ENCODE peak calls at places on chromosome 19, in nine cellular contexts. D is neural progenitor cell, Y is A549, R is Panc1, E is PC-3, T is tibial nerve, A is IMR-90, I is endodermal cell, Q is SJSA1. X is an unnamed sample.

GRCh38 chr19:22601906-22602630 is 32.1 kb upstream of the ZNF492 start:
- DNase-seq in D (no peak), Y (no peak), R (no peak), E (no peak), T (no peak), A (no peak), I (no peak), Q (no peak), X (no peak)

GRCh38 chr19:1862068-1862423 is 1.3 kb downstream of the KLF16 start:
- DNase-seq in D (peak), Y (no peak), R (no peak), E (no peak), T (no peak), A (no peak), I (peak), Q (no peak), X (no peak)

GRCh38 chr19:40503300-40503699 is 36.5 kb downstream of the SPTBN4 start:
- DNase-seq in D (peak), Y (no peak), R (no peak), E (no peak), T (no peak), A (no peak), I (peak), Q (no peak), X (no peak)

GRCh38 chr19:44738161-44738535 is 10.4 kb upstream of the BCL3 start:
- DNase-seq in D (no peak), Y (no peak), R (no peak), E (no peak), T (no peak), A (no peak), I (no peak), Q (no peak), X (no peak)

GRCh38 chr19:41431426-41432386 is 4.5 kb upstream of the B3GNT8 start:
- DNase-seq in D (no peak), Y (no peak), R (no peak), E (no peak), T (no peak), A (peak), I (peak), Q (no peak), X (no peak)

GRCh38 chr19:17448190-17448967 is at the start of gene TMEM221:
- DNase-seq in D (peak), Y (peak), R (no peak), E (peak), T (peak), A (no peak), I (peak), Q (no peak), X (no peak)

GRCh38 chr19:55070755-55071502 is 4.7 kb upstream of the EPS8L1 start:
- DNase-seq in D (no peak), Y (peak), R (peak), E (peak), T (no peak), A (peak), I (no peak), Q (no peak), X (no peak)

GRCh38 chr19:4660181-4660791 is 9.9 kb downstream of the MYDGF start:
- DNase-seq in D (peak), Y (peak), R (no peak), E (peak), T (no peak), A (no peak), I (peak), Q (no peak), X (no peak)

GRCh38 chr19:7916137-7916907 is 1.7 kb downstream of the TGFBR3L start:
- DNase-seq in D (peak), Y (no peak), R (no peak), E (peak), T (no peak), A (no peak), I (peak), Q (no peak), X (no peak)

DNA sequence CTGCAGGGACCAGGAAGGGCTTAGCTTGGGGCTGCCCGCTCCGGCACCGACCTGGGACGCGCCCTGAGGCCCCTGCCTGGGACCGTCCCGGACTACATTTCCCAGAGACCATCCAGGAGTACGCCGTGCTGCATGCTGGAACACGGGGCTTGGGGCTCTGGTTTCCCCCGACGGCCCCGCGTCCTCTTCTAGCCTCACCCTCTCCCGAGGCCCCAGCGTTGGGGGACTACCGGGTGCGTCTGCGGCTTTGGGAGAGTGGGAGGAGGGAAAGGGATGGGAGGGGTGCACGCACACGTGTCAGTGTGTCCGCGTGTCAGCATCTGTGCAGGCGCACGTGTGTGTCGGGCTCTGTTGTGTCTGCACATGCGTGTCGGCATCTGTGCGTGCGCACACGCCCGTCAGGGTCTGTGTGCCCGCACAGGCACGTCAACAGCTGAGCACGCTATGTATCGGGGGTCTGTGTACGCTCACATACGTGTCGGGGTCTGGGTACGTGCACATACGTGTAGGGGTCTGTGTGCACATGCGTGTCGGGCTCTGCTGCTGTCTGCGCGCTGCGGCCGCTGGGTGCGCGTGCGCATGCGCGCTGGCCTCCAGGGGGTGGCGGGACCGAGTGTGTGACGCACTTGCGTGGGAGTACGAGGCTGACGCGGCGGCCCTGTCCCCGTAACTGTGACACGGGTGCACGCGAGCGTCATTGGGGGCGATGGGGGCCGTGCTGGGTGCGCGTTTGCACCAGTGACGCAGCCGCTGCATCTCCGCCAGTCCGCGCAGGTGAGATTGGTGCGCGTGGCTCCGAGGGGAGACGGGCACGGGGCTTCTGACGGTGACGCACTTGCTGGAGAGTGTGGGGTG is at the start of gene ZNF331:
- DNase-seq in D (peak), Y (peak), R (peak), E (peak), T (peak), A (peak), I (peak), Q (peak), X (peak)
- H3K27ac ChIP-seq in D (no peak), Y (peak), R (peak), E (peak), T (peak), A (peak), I (no peak), Q (peak), X (peak)

GRCh38 chr19:58392945-58393724 is 2.3 kb upstream of the RNF225 start:
- DNase-seq in D (no peak), Y (no peak), R (no peak), E (no peak), T (no peak), A (no peak), I (peak), Q (no peak), X (no peak)
- H3K27ac ChIP-seq in D (no peak), Y (no peak), R (no peak), E (no peak), T (no peak), A (no peak), I (no peak), Q (no peak), X (no peak)

GRCh38 chr19:10222201-10222890 is 8.8 kb downstream of the S1PR2 start:
- DNase-seq in D (no peak), Y (no peak), R (no peak), E (no peak), T (no peak), A (no peak), I (no peak), Q (no peak), X (no peak)
- H3K27ac ChIP-seq in D (no peak), Y (no peak), R (no peak), E (no peak), T (no peak), A (no peak), I (no peak), Q (no peak), X (no peak)

GRCh38 chr19:16281743-16282142 is 42.9 kb upstream of the KLF2 start:
- DNase-seq in D (no peak), Y (no peak), R (no peak), E (no peak), T (no peak), A (no peak), I (no peak), Q (no peak), X (no peak)
- H3K27ac ChIP-seq in D (no peak), Y (no peak), R (no peak), E (no peak), T (peak), A (no peak), I (no peak), Q (no peak), X (no peak)

X was measured in substantia nigra.